ENCODE peak calls at places on chromosomes 1 and 21, in ten cellular contexts. D is BE2C, L is stomach, G is OCI-LY7, C is PC-3, F is AG10803, H is GM12864, O is tibial artery, W is LNCaP clone FGC, Q is fibroblast of lung. Y is an unnamed sample.

GRCh38 chr1:40703316-40703715 is 11.8 kb downstream of the NFYC start:
- DNase-seq in D (no peak), L (no peak), G (no peak), C (peak), F (peak), H (no peak), O (no peak), W (no peak), Q (peak), Y (no peak)

GRCh38 chr21:44300262-44300959 is 558 bp downstream of the PFKL start:
- DNase-seq in D (peak), L (peak), G (peak), C (peak), F (peak), H (no peak), O (peak), W (no peak), Q (peak), Y (no peak)

GRCh38 chr1:8004803-8005573 is 21.1 kb downstream of the ERRFI1 start:
- DNase-seq in D (peak), L (peak), G (no peak), C (peak), F (peak), H (no peak), O (peak), W (peak), Q (peak), Y (no peak)

GRCh38 chr1:161816201-161816600 is 50.1 kb downstream of the ATF6 start:
- DNase-seq in D (peak), L (no peak), G (no peak), C (no peak), F (peak), H (no peak), O (no peak), W (no peak), Q (peak), Y (no peak)

GRCh38 chr1:183580281-183580682 is 10.0 kb downstream of the NCF2 start:
- DNase-seq in D (peak), L (no peak), G (peak), C (peak), F (peak), H (no peak), O (peak), W (peak), Q (no peak), Y (no peak)

GRCh38 chr1:101130673-101131072 is 105.1 kb upstream of the DPH5 start:
- DNase-seq in D (no peak), L (no peak), G (no peak), C (peak), F (no peak), H (no peak), O (no peak), W (no peak), Q (no peak), Y (no peak)

GRCh38 chr1:170375082-170375733 is 156.8 kb upstream of the GORAB start:
- DNase-seq in D (no peak), L (no peak), G (no peak), C (no peak), F (no peak), H (no peak), O (no peak), W (no peak), Q (peak), Y (no peak)

GRCh38 chr1:222161676-222162075 is 386.2 kb downstream of the HHIPL2 start:
- DNase-seq in D (no peak), L (no peak), G (no peak), C (no peak), F (no peak), H (no peak), O (no peak), W (no peak), Q (peak), Y (no peak)

GRCh38 chr1:33056426-33056825 is 19.7 kb upstream of the AK2 start:
- DNase-seq in D (no peak), L (no peak), G (no peak), C (no peak), F (no peak), H (no peak), O (no peak), W (no peak), Q (no peak), Y (no peak)

GRCh38 chr1:45400049-45400448 is 59.8 kb upstream of the MUTYH start:
- DNase-seq in D (no peak), L (no peak), G (no peak), C (no peak), F (no peak), H (no peak), O (no peak), W (no peak), Q (no peak), Y (no peak)

GRCh38 chr1:170536924-170537551 is 5.1 kb downstream of the GORAB start:
- DNase-seq in D (no peak), L (no peak), G (no peak), C (no peak), F (no peak), H (no peak), O (no peak), W (no peak), Q (no peak), Y (no peak)

GRCh38 chr1:214958491-214958890 is 124.0 kb upstream of the KCNK2 start:
- DNase-seq in D (no peak), L (no peak), G (no peak), C (no peak), F (peak), H (no peak), O (no peak), W (no peak), Q (no peak), Y (no peak)

GRCh38 chr1:53093451-53093754 is 31.4 kb downstream of the PODN start:
- DNase-seq in D (no peak), L (no peak), G (no peak), C (no peak), F (no peak), H (no peak), O (no peak), W (no peak), Q (no peak), Y (no peak)

GRCh38 chr1:17858027-17858426 is 102.9 kb downstream of the ACTL8 start:
- DNase-seq in D (no peak), L (no peak), G (no peak), C (peak), F (peak), H (no peak), O (no peak), W (no peak), Q (peak), Y (no peak)

GRCh38 chr21:45320261-45320990 is 32.7 kb upstream of the POFUT2 start:
- DNase-seq in D (peak), L (no peak), G (no peak), C (no peak), F (no peak), H (no peak), O (no peak), W (no peak), Q (no peak), Y (no peak)

GRCh38 chr1:96416690-96417444 is 304.7 kb upstream of the PTBP2 start:
- DNase-seq in D (no peak), L (no peak), G (no peak), C (no peak), F (no peak), H (no peak), O (no peak), W (no peak), Q (peak), Y (no peak)

GRCh38 chr21:41868062-41868710 is 11.0 kb downstream of the PRDM15 start:
- DNase-seq in D (no peak), L (no peak), G (peak), C (no peak), F (peak), H (peak), O (no peak), W (no peak), Q (no peak), Y (no peak)

GRCh38 chr1:43074244-43074643 is 97.8 kb downstream of the EBNA1BP2 start:
- DNase-seq in D (no peak), L (no peak), G (no peak), C (peak), F (no peak), H (no peak), O (no peak), W (no peak), Q (no peak), Y (no peak)

GRCh38 chr1:7289694-7290093 is 481.4 kb upstream of the VAMP3 start:
- DNase-seq in D (no peak), L (no peak), G (no peak), C (no peak), F (no peak), H (no peak), O (no peak), W (no peak), Q (no peak), Y (no peak)

GRCh38 chr1:223102797-223103533 is 40.1 kb downstream of the TLR5 start:
- DNase-seq in D (peak), L (peak), G (no peak), C (peak), F (no peak), H (no peak), O (no peak), W (peak), Q (no peak), Y (no peak)

GRCh38 chr1:150877220-150877516 is 769 bp upstream of the ARNT start:
- DNase-seq in D (no peak), L (no peak), G (peak), C (no peak), F (no peak), H (no peak), O (no peak), W (no peak), Q (no peak), Y (no peak)

GRCh38 chr1:43834280-43835140 is 99.1 kb upstream of the ARTN start:
- DNase-seq in D (peak), L (no peak), G (peak), C (peak), F (peak), H (no peak), O (no peak), W (no peak), Q (peak), Y (no peak)

GRCh38 chr1:174898102-174898802 is 101.5 kb upstream of the CACYBP start:
- DNase-seq in D (no peak), L (no peak), G (no peak), C (no peak), F (no peak), H (no peak), O (no peak), W (no peak), Q (no peak), Y (no peak)

GRCh38 chr1:54107131-54107530 is 45.7 kb downstream of the CDCP2 start:
- DNase-seq in D (no peak), L (no peak), G (peak), C (peak), F (peak), H (no peak), O (no peak), W (no peak), Q (peak), Y (no peak)

GRCh38 chr21:16797530-16797929 is 715.3 kb upstream of the CXADR start:
- DNase-seq in D (no peak), L (no peak), G (no peak), C (no peak), F (no peak), H (no peak), O (no peak), W (no peak), Q (no peak), Y (no peak)

GRCh38 chr1:214146523-214146922 is 134.4 kb upstream of the SMYD2 start:
- DNase-seq in D (peak), L (no peak), G (no peak), C (peak), F (no peak), H (no peak), O (no peak), W (no peak), Q (no peak), Y (no peak)

GRCh38 chr1:66860529-66860928 is 59.5 kb upstream of the INSL5 start:
- DNase-seq in D (no peak), L (no peak), G (no peak), C (no peak), F (no peak), H (no peak), O (no peak), W (no peak), Q (no peak), Y (no peak)

GRCh38 chr1:239587066-239587465 is 200.7 kb downstream of the CHRM3 start:
- DNase-seq in D (no peak), L (no peak), G (no peak), C (no peak), F (no peak), H (no peak), O (no peak), W (no peak), Q (no peak), Y (no peak)

GRCh38 chr1:9850442-9851162 is 26.8 kb upstream of the CLSTN1 start:
- DNase-seq in D (no peak), L (no peak), G (peak), C (no peak), F (no peak), H (no peak), O (no peak), W (no peak), Q (no peak), Y (no peak)

GRCh38 chr1:54353959-54354358 is 52.2 kb downstream of the SSBP3 start:
- DNase-seq in D (no peak), L (no peak), G (no peak), C (no peak), F (no peak), H (no peak), O (no peak), W (no peak), Q (no peak), Y (no peak)

GRCh38 chr1:145977486-145978476 is 13.3 kb downstream of the POLR3GL start:
- DNase-seq in D (peak), L (peak), G (peak), C (peak), F (peak), H (peak), O (peak), W (no peak), Q (peak), Y (peak)

GRCh38 chr1:109482796-109483638 is 688 bp upstream of the ATXN7L2 start:
- DNase-seq in D (peak), L (no peak), G (peak), C (no peak), F (no peak), H (no peak), O (no peak), W (no peak), Q (no peak), Y (no peak)

GRCh38 chr1:15152318-15153183 is 996 bp upstream of the TMEM51 start:
- DNase-seq in D (peak), L (peak), G (no peak), C (peak), F (peak), H (no peak), O (peak), W (peak), Q (peak), Y (peak)

GRCh38 chr1:53446051-53446450 is 13.1 kb upstream of the DMRTB1 start:
- DNase-seq in D (no peak), L (no peak), G (no peak), C (no peak), F (no peak), H (no peak), O (no peak), W (no peak), Q (peak), Y (no peak)

GRCh38 chr1:24502168-24503002 is at the start of gene RCAN3:
- DNase-seq in D (peak), L (peak), G (peak), C (peak), F (peak), H (peak), O (peak), W (no peak), Q (peak), Y (no peak)

GRCh38 chr1:232726048-232726779 is 79.0 kb upstream of the MAP10 start:
- DNase-seq in D (no peak), L (no peak), G (no peak), C (peak), F (peak), H (no peak), O (no peak), W (no peak), Q (no peak), Y (no peak)

GRCh38 chr1:109980324-109981127 is 4.0 kb upstream of the AHCYL1 start:
- DNase-seq in D (no peak), L (peak), G (no peak), C (peak), F (no peak), H (no peak), O (no peak), W (no peak), Q (no peak), Y (no peak)

GRCh38 chr1:232529747-232530146 is 100.2 kb downstream of the SIPA1L2 start:
- DNase-seq in D (no peak), L (no peak), G (no peak), C (peak), F (no peak), H (no peak), O (no peak), W (peak), Q (no peak), Y (no peak)

GRCh38 chr1:87072904-87073303 is 158.5 kb downstream of the HS2ST1 start:
- DNase-seq in D (no peak), L (no peak), G (no peak), C (no peak), F (no peak), H (no peak), O (no peak), W (no peak), Q (no peak), Y (no peak)

GRCh38 chr1:87074001-87074795 is 159.8 kb downstream of the HS2ST1 start:
- DNase-seq in D (no peak), L (no peak), G (no peak), C (no peak), F (peak), H (no peak), O (no peak), W (no peak), Q (peak), Y (no peak)

GRCh38 chr1:87077959-87078673 is 163.7 kb downstream of the HS2ST1 start:
- DNase-seq in D (no peak), L (no peak), G (no peak), C (no peak), F (no peak), H (no peak), O (no peak), W (no peak), Q (no peak), Y (no peak)

GRCh38 chr1:87072431-87072830 is 158.0 kb downstream of the HS2ST1 start:
- DNase-seq in D (no peak), L (no peak), G (no peak), C (no peak), F (no peak), H (no peak), O (no peak), W (no peak), Q (no peak), Y (no peak)
- H3K4me3 ChIP-seq in D (no peak), L (no peak), G (no peak), C (no peak), F (no peak), H (no peak), O (no peak), W (no peak), Q (no peak), Y (no peak)

GRCh38 chr21:34204481-34205439 is 131.4 kb downstream of the MRPS6 start:
- DNase-seq in D (peak), L (no peak), G (no peak), C (no peak), F (no peak), H (no peak), O (no peak), W (no peak), Q (no peak), Y (no peak)
- TF ChIP-seq CTCF in D (no peak), L (no peak), G (no peak), C (no peak), F (no peak), H (no peak), O (no peak), W (no peak), Q (no peak), Y (no peak)

GRCh38 chr1:201022824-201023516 is 544 bp downstream of the KIF21B start:
- DNase-seq in D (no peak), L (no peak), G (peak), C (no peak), F (no peak), H (no peak), O (no peak), W (no peak), Q (no peak), Y (no peak)

GRCh38 chr1:201026234-201026633 is 2.7 kb upstream of the KIF21B start:
- DNase-seq in D (no peak), L (no peak), G (no peak), C (no peak), F (no peak), H (no peak), O (no peak), W (no peak), Q (no peak), Y (no peak)

GRCh38 chr1:201023517-201023902 is at the start of gene KIF21B:
- DNase-seq in D (peak), L (peak), G (peak), C (peak), F (peak), H (no peak), O (peak), W (no peak), Q (peak), Y (no peak)

GRCh38 chr1:201025571-201026002 is 2.1 kb upstream of the KIF21B start:
- DNase-seq in D (no peak), L (no peak), G (peak), C (peak), F (no peak), H (no peak), O (no peak), W (no peak), Q (peak), Y (no peak)

GRCh38 chr1:201024251-201024998 is 911 bp upstream of the KIF21B start:
- DNase-seq in D (no peak), L (no peak), G (no peak), C (no peak), F (no peak), H (no peak), O (no peak), W (no peak), Q (no peak), Y (no peak)
- H3K4me3 ChIP-seq in D (no peak), L (no peak), G (peak), C (no peak), F (no peak), H (peak), O (no peak), W (no peak), Q (no peak), Y (no peak)

GRCh38 chr1:202854787-202855186 is 34.2 kb downstream of the RABIF start:
- DNase-seq in D (no peak), L (no peak), G (no peak), C (no peak), F (no peak), H (no peak), O (no peak), W (no peak), Q (no peak), Y (no peak)
- TF ChIP-seq CTCF in D (no peak), L (no peak), G (no peak), C (no peak), F (no peak), H (no peak), O (no peak), W (no peak), Q (no peak), Y (no peak)

DNA sequence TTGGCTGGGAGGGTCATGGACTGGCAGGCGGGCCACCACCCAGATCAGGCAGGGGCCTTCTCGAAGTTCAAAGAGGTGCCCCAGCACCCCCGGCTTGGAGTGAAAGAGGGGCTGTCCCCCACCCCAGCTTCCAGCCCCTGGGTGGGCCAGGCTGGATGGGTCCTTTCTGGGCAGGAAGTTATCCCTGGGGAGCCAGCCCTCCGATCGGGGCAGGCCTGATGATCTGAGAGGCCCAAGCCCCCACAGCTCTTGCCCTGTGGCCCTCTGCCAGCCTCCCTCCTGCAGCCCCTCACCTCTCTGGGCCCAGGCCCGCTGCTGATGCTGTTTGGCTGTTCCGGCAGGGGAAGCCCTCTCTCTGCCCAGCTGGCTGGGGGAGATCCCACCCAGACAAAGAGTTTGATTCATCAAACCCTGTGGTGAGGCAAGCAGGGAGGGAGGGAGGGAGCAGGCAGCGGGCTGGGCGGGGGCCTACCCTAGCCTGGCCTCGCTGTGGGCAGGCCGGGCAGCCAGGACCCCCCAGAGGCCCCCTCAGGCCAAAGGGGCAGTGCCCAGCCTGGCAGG is 2.5 kb downstream of the ARHGEF19 start:
- DNase-seq in D (no peak), L (no peak), G (no peak), C (no peak), F (no peak), H (no peak), O (no peak), W (no peak), Q (no peak), Y (no peak)
- H3K4me3 ChIP-seq in D (no peak), L (no peak), G (no peak), C (no peak), F (no peak), H (no peak), O (no peak), W (no peak), Q (no peak), Y (no peak)